ENCODE peak calls at places on chromosomes 16 and 17, in eight cellular contexts. G is AG04450; K is CD8-positive, alpha-beta T cell; B is thoracic aorta; O is HepG2; X is cardiac muscle cell; S is hepatocyte; F is tibial nerve. E is an unnamed sample.

GRCh38 chr17:68572138-68572842 is 28.9 kb downstream of the FAM20A start:
- DNase-seq in G (no peak), K (no peak), B (no peak), O (no peak), X (peak; percentile 73), S (no peak), F (no peak), E (no peak)

GRCh38 chr17:55177159-55177913 is 87.4 kb upstream of the HLF start:
- DNase-seq in G (no peak), K (no peak), B (no peak), O (peak; percentile 28), X (peak; percentile 21), S (no peak), F (no peak), E (no peak)

GRCh38 chr16:85370881-85371651 is 242.1 kb upstream of the GSE1 start:
- DNase-seq in G (no peak), K (no peak), B (peak; percentile 35), O (no peak), X (no peak), S (no peak), F (peak; percentile 31), E (peak; percentile 87)

GRCh38 chr17:491086-492014 is 138.7 kb upstream of the RPH3AL start:
- DNase-seq in G (peak; percentile 34), K (no peak), B (no peak), O (peak; percentile 51), X (peak; percentile 73), S (peak; percentile 82), F (no peak), E (peak; percentile 89)

GRCh38 chr17:60352071-60352470 is 39.9 kb downstream of the USP32 start:
- DNase-seq in G (no peak), K (no peak), B (no peak), O (no peak), X (no peak), S (no peak), F (no peak), E (no peak)

GRCh38 chr16:20938426-20938825 is 37.9 kb downstream of the LYRM1 start:
- DNase-seq in G (no peak), K (no peak), B (no peak), O (no peak), X (peak; percentile 39), S (no peak), F (no peak), E (no peak)

GRCh38 chr16:50323335-50324011 is 45.3 kb downstream of the BRD7 start:
- DNase-seq in G (no peak), K (no peak), B (no peak), O (peak; percentile 50), X (peak; percentile 50), S (peak; percentile 61), F (peak; percentile 53), E (no peak)

GRCh38 chr17:17088104-17088485 is 45.8 kb downstream of the MPRIP start:
- DNase-seq in G (no peak), K (no peak), B (no peak), O (no peak), X (no peak), S (no peak), F (no peak), E (no peak)

GRCh38 chr16:3327514-3327913 is 22.2 kb downstream of the ZNF75A start:
- DNase-seq in G (no peak), K (no peak), B (no peak), O (no peak), X (no peak), S (no peak), F (no peak), E (no peak)

GRCh38 chr16:49260956-49261530 is 20.6 kb downstream of the CBLN1 start:
- DNase-seq in G (no peak), K (no peak), B (no peak), O (no peak), X (no peak), S (no peak), F (no peak), E (no peak)

GRCh38 chr16:55349867-55350266 is 25.9 kb downstream of the IRX6 start:
- DNase-seq in G (no peak), K (no peak), B (no peak), O (no peak), X (no peak), S (no peak), F (no peak), E (no peak)

GRCh38 chr16:895371-895770 is 75.4 kb downstream of the LMF1 start:
- DNase-seq in G (no peak), K (no peak), B (no peak), O (no peak), X (no peak), S (no peak), F (no peak), E (peak; percentile 59)

GRCh38 chr17:6703751-6704150 is 9.4 kb downstream of the SLC13A5 start:
- DNase-seq in G (no peak), K (no peak), B (no peak), O (no peak), X (no peak), S (no peak), F (no peak), E (no peak)

GRCh38 chr16:11114366-11115164 is 141.4 kb downstream of the SOCS1 start:
- DNase-seq in G (no peak), K (no peak), B (no peak), O (no peak), X (no peak), S (no peak), F (no peak), E (no peak)

GRCh38 chr16:68369168-68369567 is 58.3 kb downstream of the PRMT7 start:
- DNase-seq in G (no peak), K (no peak), B (no peak), O (no peak), X (no peak), S (no peak), F (no peak), E (no peak)

DNA sequence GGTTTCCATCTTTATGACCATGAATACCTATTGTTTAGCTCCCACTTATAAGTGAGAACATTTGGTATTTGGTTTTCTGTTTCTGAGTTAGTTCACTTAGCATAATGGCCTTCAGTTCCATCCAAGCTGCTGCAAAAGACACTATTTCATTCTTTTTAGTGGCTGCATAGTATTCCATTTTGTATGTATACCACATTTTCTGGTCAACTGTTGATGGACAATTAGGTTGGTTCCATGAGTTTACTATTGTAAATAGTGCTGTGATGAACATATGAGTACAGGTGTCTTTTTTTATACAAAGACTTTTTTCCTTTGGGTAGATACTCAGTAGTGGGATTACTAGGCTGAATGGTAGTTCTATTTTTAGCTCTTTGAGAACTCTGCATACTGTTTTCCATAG is 87.8 kb upstream of the GOT2 start:
- DNase-seq in G (no peak), K (no peak), B (no peak), O (no peak), X (no peak), S (no peak), F (no peak), E (no peak)
- TF ChIP-seq CTCF in G (no peak), K (no peak), B (no peak), O (no peak), X (no peak), S (no peak), F (no peak), E (no peak)

GRCh38 chr17:35540589-35541404 is 3.3 kb upstream of the SLFN12L start:
- DNase-seq in G (no peak), K (peak; percentile 17), B (no peak), O (no peak), X (peak; percentile 52), S (no peak), F (peak; percentile 49), E (peak; percentile 82)

GRCh38 chr17:35541434-35541833 is 4.0 kb upstream of the SLFN12L start:
- DNase-seq in G (no peak), K (no peak), B (no peak), O (no peak), X (no peak), S (no peak), F (no peak), E (no peak)

GRCh38 chr17:35536664-35537160 is 766 bp downstream of the SLFN12L start:
- DNase-seq in G (no peak), K (no peak), B (no peak), O (no peak), X (no peak), S (no peak), F (no peak), E (no peak)

GRCh38 chr17:35537569-35538209 is at the start of gene SLFN12L:
- DNase-seq in G (no peak), K (no peak), B (no peak), O (no peak), X (no peak), S (no peak), F (no peak), E (no peak)

GRCh38 chr17:35539659-35540026 is 2.2 kb upstream of the SLFN12L start:
- DNase-seq in G (no peak), K (no peak), B (no peak), O (no peak), X (no peak), S (no peak), F (no peak), E (no peak)
- H3K27ac ChIP-seq in G (no peak overlapping the region), K (peak overlapping the region; percentile 16), B (no peak overlapping the region), O (no peak overlapping the region), X (no peak overlapping the region), S (no peak overlapping the region), F (no peak overlapping the region), E (peak overlapping the region; percentile 91)

GRCh38 chr17:44687752-44688151 is 1.8 kb downstream of the CCDC43 start:
- DNase-seq in G (no peak), K (no peak), B (no peak), O (no peak), X (no peak), S (no peak), F (no peak), E (no peak)

GRCh38 chr17:44688675-44689491 is 693 bp downstream of the CCDC43 start:
- DNase-seq in G (no peak), K (no peak), B (no peak), O (peak; percentile 22), X (no peak), S (peak; percentile 29), F (no peak), E (no peak)

GRCh38 chr17:44693609-44694008 is 4.0 kb upstream of the CCDC43 start:
- DNase-seq in G (no peak), K (no peak), B (no peak), O (no peak), X (no peak), S (no peak), F (no peak), E (no peak)

GRCh38 chr17:44689492-44690217 is at the start of gene CCDC43:
- DNase-seq in G (peak; percentile 92), K (peak; percentile 86), B (peak; percentile 66), O (peak; percentile 90), X (peak; percentile 97), S (peak; percentile 97), F (peak; percentile 72), E (peak; percentile 98)

DNA sequence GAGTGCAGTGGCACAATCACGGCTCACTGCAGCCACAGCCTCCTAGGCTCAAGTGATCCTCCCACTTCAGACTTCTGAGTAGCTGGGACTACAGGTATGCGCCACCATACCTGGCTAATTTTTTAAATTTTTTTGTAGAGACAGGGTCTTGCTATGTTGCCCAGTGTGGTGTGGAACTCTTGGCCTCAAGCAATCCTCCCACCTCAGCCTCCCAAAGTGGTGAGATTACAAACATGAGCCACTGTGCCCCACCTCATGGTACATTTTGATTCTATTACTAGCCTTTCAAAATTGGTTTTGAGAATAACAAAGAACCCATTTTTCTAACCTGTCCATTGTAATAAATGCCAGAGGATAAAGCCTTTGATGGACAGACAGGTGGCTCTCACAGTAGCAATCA is 1.4 kb downstream of the CCDC43 start:
- DNase-seq in G (no peak), K (no peak), B (no peak), O (no peak), X (no peak), S (no peak), F (no peak), E (no peak)
- H3K4me3 ChIP-seq in G (peak overlapping the region; percentile 92), K (no peak overlapping the region), B (peak overlapping the region; percentile 79), O (peak overlapping the region; percentile 95), X (no peak overlapping the region), S (no peak overlapping the region), F (no peak overlapping the region), E (no peak overlapping the region)

GRCh38 chr16:27193300-27193990 is 9.9 kb upstream of the KDM8 start:
- DNase-seq in G (no peak), K (no peak), B (no peak), O (no peak), X (peak; percentile 4), S (no peak), F (no peak), E (no peak)
- TF ChIP-seq CTCF in G (peak; percentile 15), K (no peak), B (no peak), O (peak; percentile 23), X (peak; percentile 4), S (no peak), F (no peak), E (no peak)

E was measured in left lung.